ENCODE peak calls at places on chromosomes 11 and 22, in four cellular contexts. T is brain microvascular endothelial cell, Z is tibial nerve, M is GM23248. H is an unnamed sample.

GRCh38 chr11:101202614-101203013 is 73.0 kb upstream of the PGR start:
- DNase-seq in T (no peak), M (no peak), Z (no peak), H (no peak)

GRCh38 chr11:77142091-77142975 is 14.3 kb downstream of the MYO7A start:
- DNase-seq in Z (no peak), T (no peak), M (no peak), H (no peak)

GRCh38 chr22:24810043-24810749 is 4.2 kb downstream of the SGSM1 start:
- DNase-seq in T (no peak), M (peak), Z (no peak), H (no peak)

GRCh38 chr22:28931844-28932561 is 48.6 kb downstream of the ZNRF3 start:
- DNase-seq in Z (no peak), M (no peak), T (no peak), H (no peak)

GRCh38 chr22:36452473-36453265 is 28.8 kb downstream of the TXN2 start:
- DNase-seq in M (no peak), T (no peak), Z (no peak), H (no peak)

GRCh38 chr11:34962034-34962433 is 45.6 kb downstream of the PDHX start:
- DNase-seq in Z (no peak), M (no peak), T (no peak), H (no peak)

GRCh38 chr11:83025267-83025704 is 46.4 kb downstream of the RAB30 start:
- DNase-seq in T (no peak), M (no peak), Z (no peak), H (no peak)

GRCh38 chr22:19173047-19174035 is 5.2 kb downstream of the SLC25A1 start:
- DNase-seq in Z (no peak), M (no peak), T (no peak), H (no peak)

GRCh38 chr11:70200212-70200844 is 2.8 kb upstream of the FADD start:
- DNase-seq in T (no peak), M (peak), Z (no peak), H (no peak)

GRCh38 chr22:17429516-17429915 is 60.3 kb downstream of the CECR2 start:
- DNase-seq in Z (no peak), T (no peak), M (no peak), H (no peak)

DNA sequence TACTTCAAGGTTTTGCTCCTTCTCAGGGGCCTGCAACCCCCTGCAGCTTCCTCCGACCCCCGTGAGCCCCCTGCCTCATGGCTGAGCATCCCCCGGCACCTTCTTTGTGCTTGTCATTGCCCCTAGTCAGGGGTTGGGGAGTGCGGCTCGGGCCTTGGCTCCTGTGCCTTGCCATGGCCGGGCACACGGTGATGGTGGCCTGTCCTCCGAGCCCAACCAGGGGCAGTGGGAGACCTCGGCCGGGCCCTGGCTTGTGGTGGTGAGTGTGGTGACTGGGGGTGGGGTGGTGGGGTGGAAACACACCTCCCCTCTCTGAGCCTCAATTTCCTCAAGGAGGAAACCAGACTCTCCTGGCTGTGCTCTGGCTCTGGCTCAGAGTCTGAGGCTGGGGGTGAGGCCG is 1.5 kb upstream of the MRGPRG start:
- DNase-seq in Z (no peak), M (no peak), T (no peak), H (no peak)
- H3K4me3 ChIP-seq in Z (no peak), M (no peak), T (no peak), H (no peak)

DNA sequence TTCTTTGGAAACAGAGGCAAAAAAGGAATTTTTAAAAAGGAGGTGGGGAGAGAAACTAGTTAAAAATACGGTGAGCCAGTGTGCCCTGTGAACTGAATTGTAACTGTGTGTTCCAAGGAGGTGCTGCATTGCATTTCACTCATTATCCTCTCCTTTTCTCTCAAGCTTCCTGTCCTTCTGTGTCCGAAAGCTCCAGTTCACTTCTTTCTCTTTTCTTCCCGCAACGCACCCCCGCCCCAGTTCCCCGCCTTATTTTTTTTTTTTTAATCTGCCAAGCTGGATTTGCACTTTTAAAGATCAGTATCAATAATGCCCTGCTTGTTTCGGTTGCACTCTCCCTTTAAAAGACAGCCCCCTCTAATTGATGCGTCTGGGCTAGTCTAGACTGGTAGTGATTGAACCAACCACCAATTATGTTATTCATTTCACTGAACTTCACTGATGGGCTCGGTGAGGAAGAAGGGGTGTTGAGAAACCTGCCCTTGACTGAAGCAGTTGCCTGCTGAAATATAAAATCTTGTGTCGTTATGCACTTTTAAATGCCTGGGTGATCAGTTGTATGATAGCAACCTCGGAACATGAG is 18.5 kb downstream of the BLID start:
- DNase-seq in T (no peak), M (peak), Z (peak), H (no peak)
- H3K4me3 ChIP-seq in T (peak), M (peak), Z (peak), H (no peak)

GRCh38 chr11:789951-790350 is at the start of gene CEND1:
- DNase-seq in M (peak), Z (no peak), T (no peak), H (no peak)
- H3K4me3 ChIP-seq in M (peak), Z (no peak), T (peak), H (no peak)

DNA sequence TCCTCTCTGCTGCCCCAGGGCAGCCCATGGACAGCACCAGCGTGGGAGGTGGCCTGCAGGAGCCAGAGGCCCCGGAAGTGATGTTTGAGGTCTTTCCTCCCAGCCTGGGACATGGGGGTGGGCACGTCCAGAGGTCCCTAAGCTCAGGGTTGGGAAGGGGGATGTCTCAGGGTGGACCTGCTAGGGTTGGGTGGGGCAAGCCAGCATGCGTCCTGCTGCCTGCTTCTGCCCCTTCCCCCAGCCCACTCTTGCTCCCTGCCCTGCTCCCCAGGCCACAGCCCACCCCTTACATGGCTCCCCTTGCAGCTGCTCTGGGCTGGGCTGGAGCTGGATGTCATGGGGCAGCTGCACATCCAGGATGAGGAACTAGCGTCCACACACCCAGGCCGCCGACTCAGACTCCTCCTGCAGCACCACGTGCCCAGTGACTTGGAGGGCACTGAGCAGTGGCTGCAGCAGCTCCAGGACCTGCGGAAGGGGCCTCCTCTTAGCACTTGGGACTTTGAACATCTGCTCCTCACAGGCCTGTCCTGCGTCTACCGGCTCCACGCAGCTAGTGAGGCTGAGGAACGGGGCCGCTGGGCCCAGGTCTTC is 1.4 kb downstream of the FAM180B start:
- DNase-seq in T (no peak), Z (peak), M (peak), H (peak)
- H3K4me3 ChIP-seq in T (no peak), Z (no peak), M (no peak), H (no peak)

GRCh38 chr11:57475191-57475590 is 14.9 kb downstream of the RTN4RL2 start:
- DNase-seq in M (no peak), Z (no peak), T (no peak), H (no peak)

GRCh38 chr11:57474751-57475115 is 14.4 kb downstream of the RTN4RL2 start:
- DNase-seq in T (no peak), Z (no peak), M (no peak), H (no peak)

GRCh38 chr11:57476223-57476882 is 16.0 kb downstream of the RTN4RL2 start:
- DNase-seq in Z (no peak), M (no peak), T (no peak), H (no peak)

GRCh38 chr11:57476883-57477506 is 16.7 kb downstream of the RTN4RL2 start:
- DNase-seq in T (no peak), Z (no peak), M (peak), H (no peak)

DNA sequence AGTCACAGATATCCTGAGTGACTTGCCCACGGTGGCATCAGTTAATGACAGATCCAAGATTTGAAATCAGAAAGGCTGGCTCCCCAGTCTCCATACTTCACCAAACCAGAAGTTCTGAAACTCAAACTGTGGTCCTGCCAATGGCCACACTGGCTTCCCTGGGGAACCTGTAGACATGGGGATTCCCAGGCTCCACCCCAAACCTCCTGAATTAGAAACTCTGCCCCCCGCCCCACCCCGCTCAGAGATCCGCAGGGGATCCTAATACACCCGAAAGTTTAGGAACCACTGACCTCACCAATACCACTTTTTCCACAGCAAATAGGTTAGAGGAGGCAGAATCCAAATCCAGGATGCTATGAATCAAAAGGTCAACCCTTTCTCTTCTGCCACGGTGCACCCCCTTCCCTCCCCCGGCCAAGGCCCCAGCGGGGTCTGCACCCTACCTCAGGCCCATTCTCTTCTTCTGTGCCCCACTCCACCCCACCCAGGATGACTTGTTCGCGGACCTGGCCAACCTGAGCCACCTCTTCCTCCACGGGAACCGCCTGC is 15.4 kb downstream of the RTN4RL2 start:
- DNase-seq in Z (no peak), M (no peak), T (no peak), H (no peak)
- H3K4me3 ChIP-seq in Z (peak), M (no peak), T (no peak), H (no peak)

H was measured in lower leg skin.